ENCODE peak calls at places on chromosome 18, in four cellular contexts. S is colonic mucosa, H is cardiac muscle cell, Q is HCT116. P is an unnamed sample.

GRCh38 chr18:77329651-77330050 is 80.0 kb downstream of the GALR1 start:
- DNase-seq in S (no peak), H (no peak), Q (no peak), P (no peak)

GRCh38 chr18:29164020-29164706 is 987.2 kb upstream of the CDH2 start:
- DNase-seq in Q (peak; percentile 72), H (peak; percentile 93), S (no peak), P (no peak)

GRCh38 chr18:77223221-77223639 is 26.4 kb upstream of the GALR1 start:
- DNase-seq in Q (no peak), H (no peak), S (no peak), P (no peak)

GRCh38 chr18:51127664-51128063 is 69.8 kb downstream of the MEX3C start:
- DNase-seq in S (no peak), Q (no peak), H (no peak), P (no peak)

GRCh38 chr18:63974991-63975390 is 5.1 kb downstream of the SERPINB8 start:
- DNase-seq in H (peak; percentile 56), Q (peak; percentile 21), S (peak; percentile 49), P (no peak)

GRCh38 chr18:9421096-9421495 is 54.2 kb upstream of the RALBP1 start:
- DNase-seq in H (no peak), Q (no peak), S (no peak), P (no peak)

GRCh38 chr18:22330508-22330907 is 87.2 kb downstream of the CTAGE1 start:
- DNase-seq in Q (no peak), S (no peak), H (no peak), P (no peak)

GRCh38 chr18:37980556-37980955 is 415.0 kb upstream of the CELF4 start:
- DNase-seq in S (no peak), Q (no peak), H (no peak), P (no peak)

GRCh38 chr18:65988972-65989371 is 238.2 kb downstream of the CDH7 start:
- DNase-seq in S (no peak), Q (no peak), H (no peak), P (no peak)

GRCh38 chr18:22639026-22639463 is 221.3 kb upstream of the CTAGE1 start:
- DNase-seq in H (peak; percentile 93), Q (no peak), S (no peak), P (no peak)

GRCh38 chr18:40109251-40110049 is 1845.6 kb upstream of the PIK3C3 start:
- DNase-seq in Q (no peak), S (no peak), H (no peak), P (no peak)

GRCh38 chr18:10038268-10038667 is 124.5 kb downstream of the VAPA start:
- DNase-seq in Q (no peak), H (no peak), S (no peak), P (no peak)

GRCh38 chr18:13392899-13393298 is 174.3 kb downstream of the LDLRAD4 start:
- DNase-seq in H (no peak), Q (no peak), S (no peak), P (no peak)

GRCh38 chr18:48920408-48921038 is 30.2 kb downstream of the SMAD7 start:
- DNase-seq in H (no peak), Q (no peak), S (no peak), P (no peak)

GRCh38 chr18:36402765-36403396 is 105.4 kb downstream of the FHOD3 start:
- DNase-seq in H (peak; percentile 94), Q (no peak), S (no peak), P (no peak)

GRCh38 chr18:57141208-57142129 is 5.4 kb upstream of the BOD1L2 start:
- DNase-seq in S (peak; percentile 85), H (no peak), Q (no peak), P (no peak)

GRCh38 chr18:27605107-27605834 is 420.2 kb upstream of the CHST9 start:
- DNase-seq in H (peak; percentile 90), Q (peak; percentile 28), S (peak; percentile 59), P (no peak)

GRCh38 chr18:57901819-57902600 is 98.9 kb upstream of the ATP8B1 start:
- DNase-seq in S (peak; percentile 68), Q (no peak), H (peak; percentile 26), P (no peak)

GRCh38 chr18:12325726-12326245 is 17.7 kb downstream of the TUBB6 start:
- DNase-seq in H (no peak), Q (no peak), S (no peak), P (no peak)

GRCh38 chr18:32422978-32423740 is 47.5 kb downstream of the GAREM1 start:
- DNase-seq in Q (no peak), S (no peak), H (peak; percentile 30), P (no peak)

GRCh38 chr18:32714571-32715148 is 58.2 kb downstream of the KLHL14 start:
- DNase-seq in S (peak; percentile 58), Q (peak; percentile 28), H (peak; percentile 70), P (no peak)

GRCh38 chr18:67549946-67550345 is 33.4 kb upstream of the DSEL start:
- DNase-seq in Q (no peak), H (no peak), S (no peak), P (no peak)

GRCh38 chr18:3472681-3473544 is 22.9 kb downstream of the TGIF1 start:
- DNase-seq in Q (no peak), H (no peak), S (no peak), P (no peak)

GRCh38 chr18:34809697-34810096 is 99.6 kb downstream of the DTNA start:
- DNase-seq in H (peak; percentile 72), Q (peak; percentile 50), S (peak; percentile 54), P (no peak)

GRCh38 chr18:69954719-69955118 is 7.0 kb upstream of the CD226 start:
- DNase-seq in S (no peak), H (no peak), Q (no peak), P (no peak)

GRCh38 chr18:76354348-76354747 is 140.7 kb downstream of the ZNF516 start:
- DNase-seq in H (peak; percentile 53), Q (no peak), S (no peak), P (no peak)

GRCh38 chr18:9426753-9427152 is 48.6 kb upstream of the RALBP1 start:
- DNase-seq in H (no peak), S (no peak), Q (no peak), P (no peak)

DNA sequence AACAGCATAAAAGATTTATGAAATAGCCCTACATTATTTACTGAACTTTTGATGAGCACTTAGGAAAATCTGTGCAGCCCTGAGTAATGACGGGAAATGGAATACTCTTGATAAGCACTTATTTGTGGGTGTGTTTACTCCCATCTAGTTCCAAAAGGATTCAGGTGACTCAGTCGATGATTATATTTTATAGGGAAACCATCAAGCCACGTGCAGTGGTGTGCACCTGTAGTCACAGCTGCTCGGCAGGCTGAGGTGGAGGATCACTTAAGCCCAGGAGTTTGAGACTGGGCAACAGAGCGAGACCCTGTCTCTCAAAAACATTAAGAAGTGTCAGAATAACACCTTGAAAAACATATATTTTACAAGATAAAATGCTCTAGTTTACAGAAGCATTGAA is 91.9 kb downstream of the CABYR start:
- DNase-seq in H (no peak), Q (no peak), S (no peak), P (no peak)
- H3K9me3 ChIP-seq in H (no peaks in the 10 kb centered on the region), Q (no peaks in the 10 kb centered on the region), S (no peaks in the 10 kb centered on the region), P (no peaks in the 10 kb centered on the region)

DNA sequence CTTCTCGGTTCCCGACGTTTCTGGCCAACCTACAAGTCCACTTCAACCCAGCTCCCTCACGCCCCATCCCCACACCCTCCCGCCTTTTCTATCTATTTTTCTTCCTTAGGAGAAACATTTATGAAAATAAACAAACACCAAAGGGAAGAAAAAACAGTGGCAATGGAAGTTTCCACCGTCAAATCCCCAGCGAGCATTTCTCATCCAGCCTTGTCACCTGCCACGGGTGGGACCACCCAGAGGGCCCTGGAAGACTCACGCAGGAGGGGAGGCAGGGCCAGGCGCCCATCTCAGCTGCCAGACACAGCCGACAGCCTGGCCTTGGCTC is 395.9 kb upstream of the SALL3 start:
- DNase-seq in H (no peak), Q (no peak), S (no peak), P (no peak)
- H3K9me3 ChIP-seq in H (no peaks in the 10 kb centered on the region), Q (peaks cover 9% of the 10 kb centered on the region), S (no peaks in the 10 kb centered on the region), P (no peaks in the 10 kb centered on the region)

GRCh38 chr18:79900610-79901570 is 50.6 kb downstream of the SLC66A2 start:
- DNase-seq in H (no peak), Q (no peak), S (no peak), P (peak; percentile 8)

GRCh38 chr18:79897940-79898625 is 53.4 kb downstream of the SLC66A2 start:
- DNase-seq in Q (no peak), H (no peak), S (no peak), P (no peak)

GRCh38 chr18:79899609-79900435 is 51.6 kb downstream of the SLC66A2 start:
- DNase-seq in H (no peak), S (no peak), Q (no peak), P (no peak)

GRCh38 chr18:79898952-79899608 is 52.4 kb downstream of the SLC66A2 start:
- DNase-seq in Q (no peak), H (no peak), S (no peak), P (no peak)

GRCh38 chr18:79896746-79897145 is 54.7 kb downstream of the SLC66A2 start:
- DNase-seq in S (no peak), Q (no peak), H (no peak), P (no peak)
- H3K9me3 ChIP-seq in S (no peaks in the 10 kb centered on the region), Q (peaks cover 15% of the 10 kb centered on the region), H (no peaks in the 10 kb centered on the region), P (peaks cover 17% of the 10 kb centered on the region)

GRCh38 chr18:78721986-78722385 is 257.6 kb upstream of the SALL3 start:
- DNase-seq in S (no peak), Q (no peak), H (no peak), P (no peak)

GRCh38 chr18:78722391-78722790 is 257.2 kb upstream of the SALL3 start:
- DNase-seq in H (no peak), S (no peak), Q (no peak), P (no peak)

GRCh38 chr18:78721281-78721949 is 258.2 kb upstream of the SALL3 start:
- DNase-seq in S (no peak), H (no peak), Q (no peak), P (no peak)

GRCh38 chr18:78724214-78724834 is 255.3 kb upstream of the SALL3 start:
- DNase-seq in Q (no peak), H (no peak), S (no peak), P (no peak)

DNA sequence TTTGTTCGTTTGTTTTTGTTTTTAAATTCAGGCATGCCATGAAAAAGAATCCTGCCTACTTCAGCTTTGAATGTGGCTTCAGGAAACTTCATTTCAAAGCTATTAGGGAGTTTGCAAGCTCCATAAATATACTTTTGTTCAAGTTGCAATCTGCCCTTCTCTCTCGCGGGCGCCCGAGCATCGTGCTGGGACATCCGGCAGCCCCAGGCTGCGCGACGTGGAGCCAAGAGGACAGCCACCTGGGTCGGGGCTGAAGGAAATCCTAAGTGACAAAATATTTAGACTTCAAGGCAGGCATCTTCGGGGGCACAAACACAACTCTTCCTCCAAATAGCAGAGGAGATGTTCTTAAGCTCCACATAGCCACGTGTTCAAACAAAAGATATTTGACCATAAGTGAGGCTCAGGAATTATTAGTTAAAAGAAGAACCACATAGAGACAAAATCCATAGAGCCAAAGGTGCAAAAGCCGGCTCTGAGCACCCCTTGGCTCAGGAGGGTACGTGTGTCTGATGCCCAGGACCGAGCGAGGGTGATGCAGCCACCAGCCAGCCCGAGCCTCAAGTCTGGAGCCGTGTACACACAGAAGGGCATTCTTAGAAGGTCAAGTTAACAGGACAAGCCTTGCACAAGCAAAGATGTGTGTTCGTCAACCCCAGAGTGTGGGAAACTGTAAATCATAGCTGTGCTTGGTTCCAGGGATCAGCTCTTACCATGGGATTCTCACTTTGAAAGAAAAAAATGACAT is 256.5 kb upstream of the SALL3 start:
- DNase-seq in Q (no peak), H (no peak), S (no peak), P (no peak)
- H3K9me3 ChIP-seq in Q (no peaks in the 10 kb centered on the region), H (no peaks in the 10 kb centered on the region), S (no peaks in the 10 kb centered on the region), P (no peaks in the 10 kb centered on the region)

GRCh38 chr18:8367217-8367988 is 241.8 kb upstream of the RAB12 start:
- DNase-seq in Q (peak; percentile 7), S (peak; percentile 53), H (peak; percentile 22), P (peak; percentile 10)
- H3K9me3 ChIP-seq in Q (no peaks in the 10 kb centered on the region), S (no peaks in the 10 kb centered on the region), H (no peaks in the 10 kb centered on the region), P (no peaks in the 10 kb centered on the region)

P was measured in T-helper 17 cell.